ENCODE peak calls at places on chromosome 17, in seven cellular contexts. One of them, this sample, is unnamed.

GRCh38 chr17:48246623-48247022 is 139.1 kb downstream of the SNX11 start:
- DNase-seq in CD8-positive, alpha-beta T cell: no peak
- DNase-seq in heart right ventricle: no peak
- DNase-seq in Caco-2: peak
- DNase-seq in Daoy: no peak
- DNase-seq in LHCN-M2: peak
- DNase-seq in H7: no peak
- DNase-seq in this sample: no peak

GRCh38 chr17:76147211-76148014 is 6.4 kb upstream of the FOXJ1 start:
- DNase-seq in Caco-2: peak
- DNase-seq in H7: peak
- DNase-seq in Daoy: no peak
- DNase-seq in LHCN-M2: peak
- DNase-seq in CD8-positive, alpha-beta T cell: no peak
- DNase-seq in heart right ventricle: no peak
- DNase-seq in this sample: no peak

GRCh38 chr17:49723423-49723822 is 15.7 kb upstream of the SLC35B1 start:
- DNase-seq in heart right ventricle: peak
- DNase-seq in CD8-positive, alpha-beta T cell: no peak
- DNase-seq in Daoy: no peak
- DNase-seq in H7: no peak
- DNase-seq in LHCN-M2: peak
- DNase-seq in Caco-2: no peak
- DNase-seq in this sample: no peak

GRCh38 chr17:19369846-19370492 is 7.4 kb upstream of the B9D1 start:
- DNase-seq in LHCN-M2: no peak
- DNase-seq in CD8-positive, alpha-beta T cell: peak
- DNase-seq in H7: no peak
- DNase-seq in Caco-2: no peak
- DNase-seq in Daoy: no peak
- DNase-seq in heart right ventricle: no peak
- DNase-seq in this sample: no peak

GRCh38 chr17:74633261-74633783 is 9.8 kb upstream of the CD300E start:
- DNase-seq in H7: no peak
- DNase-seq in CD8-positive, alpha-beta T cell: no peak
- DNase-seq in LHCN-M2: no peak
- DNase-seq in Caco-2: no peak
- DNase-seq in heart right ventricle: no peak
- DNase-seq in Daoy: no peak
- DNase-seq in this sample: no peak

GRCh38 chr17:44348234-44348987 is 3.3 kb downstream of the GRN start:
- DNase-seq in LHCN-M2: peak
- DNase-seq in H7: peak
- DNase-seq in heart right ventricle: no peak
- DNase-seq in Daoy: peak
- DNase-seq in Caco-2: no peak
- DNase-seq in CD8-positive, alpha-beta T cell: no peak
- DNase-seq in this sample: peak

GRCh38 chr17:58666858-58667267 is 25.0 kb downstream of the TEX14 start:
- DNase-seq in H7: no peak
- DNase-seq in LHCN-M2: peak
- DNase-seq in CD8-positive, alpha-beta T cell: peak
- DNase-seq in Caco-2: peak
- DNase-seq in Daoy: no peak
- DNase-seq in heart right ventricle: peak
- DNase-seq in this sample: peak

GRCh38 chr17:16948587-16949376 is 23.1 kb downstream of the TNFRSF13B start:
- DNase-seq in Daoy: no peak
- DNase-seq in Caco-2: no peak
- DNase-seq in H7: no peak
- DNase-seq in LHCN-M2: no peak
- DNase-seq in CD8-positive, alpha-beta T cell: no peak
- DNase-seq in heart right ventricle: no peak
- DNase-seq in this sample: no peak

GRCh38 chr17:67994827-67995567 is 1.3 kb downstream of the C17orf58 start:
- DNase-seq in Caco-2: no peak
- DNase-seq in heart right ventricle: no peak
- DNase-seq in LHCN-M2: peak
- DNase-seq in H7: peak
- DNase-seq in CD8-positive, alpha-beta T cell: no peak
- DNase-seq in Daoy: peak
- DNase-seq in this sample: no peak

GRCh38 chr17:38459556-38459955 is 31.3 kb downstream of the ARHGAP23 start:
- DNase-seq in LHCN-M2: no peak
- DNase-seq in heart right ventricle: no peak
- DNase-seq in H7: no peak
- DNase-seq in Daoy: no peak
- DNase-seq in CD8-positive, alpha-beta T cell: no peak
- DNase-seq in Caco-2: no peak
- DNase-seq in this sample: no peak

GRCh38 chr17:57337390-57337789 is 81.1 kb downstream of the MSI2 start:
- DNase-seq in Caco-2: no peak
- DNase-seq in Daoy: no peak
- DNase-seq in H7: no peak
- DNase-seq in LHCN-M2: no peak
- DNase-seq in CD8-positive, alpha-beta T cell: no peak
- DNase-seq in heart right ventricle: peak
- DNase-seq in this sample: no peak

GRCh38 chr17:56754523-56755208 is 79.1 kb downstream of the C17orf67 start:
- DNase-seq in LHCN-M2: peak
- DNase-seq in heart right ventricle: no peak
- DNase-seq in H7: peak
- DNase-seq in Caco-2: no peak
- DNase-seq in Daoy: no peak
- DNase-seq in CD8-positive, alpha-beta T cell: no peak
- DNase-seq in this sample: no peak

GRCh38 chr17:72136692-72137550 is 16.1 kb downstream of the SOX9 start:
- DNase-seq in Caco-2: no peak
- DNase-seq in H7: no peak
- DNase-seq in CD8-positive, alpha-beta T cell: no peak
- DNase-seq in heart right ventricle: no peak
- DNase-seq in LHCN-M2: peak
- DNase-seq in Daoy: peak
- DNase-seq in this sample: no peak

GRCh38 chr17:41973457-41973856 is 6.9 kb downstream of the CNP start:
- DNase-seq in H7: peak
- DNase-seq in heart right ventricle: no peak
- DNase-seq in CD8-positive, alpha-beta T cell: no peak
- DNase-seq in LHCN-M2: no peak
- DNase-seq in Caco-2: no peak
- DNase-seq in Daoy: no peak
- DNase-seq in this sample: no peak

GRCh38 chr17:7590743-7591142 is 849 bp upstream of the SOX15 start:
- DNase-seq in Daoy: peak
- DNase-seq in H7: peak
- DNase-seq in Caco-2: no peak
- DNase-seq in heart right ventricle: no peak
- DNase-seq in CD8-positive, alpha-beta T cell: no peak
- DNase-seq in LHCN-M2: peak
- DNase-seq in this sample: no peak

GRCh38 chr17:40477796-40478195 is 23.6 kb downstream of the TNS4 start:
- DNase-seq in heart right ventricle: no peak
- DNase-seq in Daoy: no peak
- DNase-seq in Caco-2: no peak
- DNase-seq in CD8-positive, alpha-beta T cell: no peak
- DNase-seq in LHCN-M2: no peak
- DNase-seq in H7: no peak
- DNase-seq in this sample: no peak

GRCh38 chr17:7413346-7413985 is 5.8 kb downstream of the NLGN2 start:
- DNase-seq in CD8-positive, alpha-beta T cell: no peak
- DNase-seq in Daoy: peak
- DNase-seq in LHCN-M2: peak
- DNase-seq in H7: no peak
- DNase-seq in Caco-2: no peak
- DNase-seq in heart right ventricle: no peak
- DNase-seq in this sample: no peak

GRCh38 chr17:27578718-27579085 is 52.3 kb upstream of the LGALS9 start:
- DNase-seq in LHCN-M2: peak
- DNase-seq in heart right ventricle: no peak
- DNase-seq in Daoy: peak
- DNase-seq in H7: peak
- DNase-seq in CD8-positive, alpha-beta T cell: no peak
- DNase-seq in Caco-2: peak
- DNase-seq in this sample: no peak

GRCh38 chr17:50182783-50183438 is 17.1 kb downstream of the SGCA start:
- DNase-seq in H7: no peak
- DNase-seq in Daoy: peak
- DNase-seq in heart right ventricle: no peak
- DNase-seq in Caco-2: no peak
- DNase-seq in CD8-positive, alpha-beta T cell: no peak
- DNase-seq in LHCN-M2: no peak
- DNase-seq in this sample: no peak

GRCh38 chr17:61196302-61196704 is 203.3 kb upstream of the TBX2 start:
- DNase-seq in Caco-2: no peak
- DNase-seq in CD8-positive, alpha-beta T cell: no peak
- DNase-seq in H7: no peak
- DNase-seq in Daoy: no peak
- DNase-seq in LHCN-M2: peak
- DNase-seq in heart right ventricle: no peak
- DNase-seq in this sample: no peak

GRCh38 chr17:80866050-80866793 is 125.4 kb upstream of the CHMP6 start:
- DNase-seq in H7: peak
- DNase-seq in LHCN-M2: peak
- DNase-seq in CD8-positive, alpha-beta T cell: peak
- DNase-seq in Caco-2: peak
- DNase-seq in Daoy: peak
- DNase-seq in heart right ventricle: peak
- DNase-seq in this sample: peak

GRCh38 chr17:27408891-27409290 is 47.4 kb upstream of the KSR1 start:
- DNase-seq in LHCN-M2: peak
- DNase-seq in Daoy: peak
- DNase-seq in CD8-positive, alpha-beta T cell: no peak
- DNase-seq in Caco-2: no peak
- DNase-seq in heart right ventricle: no peak
- DNase-seq in H7: no peak
- DNase-seq in this sample: no peak

GRCh38 chr17:82985973-82986372 is 93.4 kb upstream of the METRNL start:
- DNase-seq in H7: peak
- DNase-seq in heart right ventricle: no peak
- DNase-seq in CD8-positive, alpha-beta T cell: peak
- DNase-seq in Caco-2: no peak
- DNase-seq in LHCN-M2: no peak
- DNase-seq in Daoy: peak
- DNase-seq in this sample: peak

GRCh38 chr17:41615454-41615853 is 2.9 kb upstream of the KRT16 start:
- DNase-seq in CD8-positive, alpha-beta T cell: no peak
- DNase-seq in Daoy: peak
- DNase-seq in H7: peak
- DNase-seq in LHCN-M2: no peak
- DNase-seq in Caco-2: peak
- DNase-seq in heart right ventricle: no peak
- DNase-seq in this sample: no peak

GRCh38 chr17:10063730-10064221 is 134.6 kb downstream of the GAS7 start:
- DNase-seq in Caco-2: no peak
- DNase-seq in LHCN-M2: no peak
- DNase-seq in CD8-positive, alpha-beta T cell: peak
- DNase-seq in H7: peak
- DNase-seq in Daoy: peak
- DNase-seq in heart right ventricle: no peak
- DNase-seq in this sample: no peak

GRCh38 chr17:76901542-76902197 is 33.5 kb downstream of the MGAT5B start:
- DNase-seq in Caco-2: no peak
- DNase-seq in LHCN-M2: no peak
- DNase-seq in CD8-positive, alpha-beta T cell: no peak
- DNase-seq in H7: no peak
- DNase-seq in heart right ventricle: no peak
- DNase-seq in Daoy: no peak
- DNase-seq in this sample: no peak

GRCh38 chr17:43169561-43170139 is 1.4 kb upstream of the NBR1 start:
- DNase-seq in LHCN-M2: no peak
- DNase-seq in H7: peak
- DNase-seq in heart right ventricle: peak
- DNase-seq in Caco-2: peak
- DNase-seq in CD8-positive, alpha-beta T cell: peak
- DNase-seq in Daoy: no peak
- DNase-seq in this sample: peak